ENCODE peak calls at places on chromosome 16, in six cellular contexts. C, F, M, A, S and J are unnamed samples.

GRCh38 chr16:73113326-73113720 is 65.4 kb upstream of the ZFHX3 start:
- DNase-seq in C (no peak), F (no peak), M (no peak), A (no peak), S (no peak), J (peak; percentile 54)

GRCh38 chr16:79887541-79888540 is 287.3 kb upstream of the MAF start:
- DNase-seq in C (no peak), F (no peak), M (no peak), A (no peak), S (no peak), J (no peak)

GRCh38 chr16:2983706-2984136 is 3.5 kb upstream of the PKMYT1 start:
- DNase-seq in C (peak; percentile 86), F (peak; percentile 33), M (peak; percentile 78), A (peak; percentile 74), S (peak; percentile 97), J (peak; percentile 74)

GRCh38 chr16:3101841-3102470 is 2.9 kb upstream of the ZSCAN10 start:
- DNase-seq in C (no peak), F (no peak), M (no peak), A (no peak), S (peak; percentile 89), J (no peak)

GRCh38 chr16:74455619-74456289 is 34.5 kb upstream of the CLEC18B start:
- DNase-seq in C (no peak), F (no peak), M (no peak), A (no peak), S (no peak), J (no peak)

GRCh38 chr16:17061326-17061725 is 409.4 kb downstream of the XYLT1 start:
- DNase-seq in C (no peak), F (no peak), M (no peak), A (no peak), S (no peak), J (no peak)

GRCh38 chr16:86078121-86078600 is 179.2 kb downstream of the IRF8 start:
- DNase-seq in C (no peak), F (no peak), M (no peak), A (no peak), S (peak; percentile 31), J (no peak)

GRCh38 chr16:24499193-24499814 is 40.1 kb upstream of the RBBP6 start:
- DNase-seq in C (peak; percentile 47), F (no peak), M (no peak), A (no peak), S (peak; percentile 92), J (no peak)

GRCh38 chr16:11354733-11355574 is 9.7 kb downstream of the RMI2 start:
- DNase-seq in C (no peak), F (peak; percentile 47), M (no peak), A (no peak), S (no peak), J (no peak)

GRCh38 chr16:17302213-17302612 is 168.5 kb downstream of the XYLT1 start:
- DNase-seq in C (no peak), F (no peak), M (no peak), A (no peak), S (no peak), J (no peak)

GRCh38 chr16:2598723-2599122 is 60.9 kb downstream of the PDPK1 start:
- DNase-seq in C (no peak), F (no peak), M (no peak), A (no peak), S (no peak), J (no peak)

GRCh38 chr16:58732545-58733247 is 1.4 kb downstream of the GOT2 start:
- DNase-seq in C (no peak), F (no peak), M (no peak), A (no peak), S (no peak), J (no peak)

GRCh38 chr16:23283571-23283970 is 18.5 kb upstream of the SCNN1B start:
- DNase-seq in C (no peak), F (no peak), M (no peak), A (no peak), S (no peak), J (no peak)

GRCh38 chr16:11990672-11991390 is 14.3 kb downstream of the SNX29 start:
- DNase-seq in C (no peak), F (no peak), M (no peak), A (no peak), S (no peak), J (no peak)

GRCh38 chr16:70433456-70434103 is 5.3 kb downstream of the ST3GAL2 start:
- DNase-seq in C (peak; percentile 66), F (no peak), M (peak; percentile 49), A (no peak), S (no peak), J (no peak)

DNA sequence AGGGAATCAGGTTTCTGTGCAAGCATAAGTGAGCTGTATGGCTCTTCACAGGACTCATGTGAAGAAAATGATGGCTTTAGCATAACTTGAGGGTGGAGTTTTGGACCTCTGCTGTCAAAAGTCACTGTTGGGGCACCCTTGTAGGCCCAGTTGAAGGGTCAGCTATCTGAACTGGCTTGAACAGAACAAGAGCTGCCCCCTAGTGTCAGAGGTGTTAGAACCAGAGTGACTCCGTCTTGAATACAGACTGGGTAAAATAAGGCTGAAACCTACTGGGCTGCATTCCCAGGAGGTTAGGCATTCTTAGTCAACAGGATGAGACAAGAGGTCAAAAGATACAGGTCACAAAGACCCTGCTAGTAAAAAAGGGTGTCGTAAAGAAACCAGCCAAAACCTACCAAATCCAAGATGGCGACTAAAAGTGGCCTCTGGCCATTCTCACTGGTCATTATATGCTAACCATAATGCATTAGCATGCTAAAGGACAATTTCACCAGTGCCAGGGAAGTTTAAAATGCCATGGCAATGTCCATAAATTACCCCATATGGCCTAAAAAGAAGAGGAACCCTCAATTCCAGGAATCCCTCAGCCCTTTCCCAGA is 484.0 kb upstream of the ERCC4 start:
- DNase-seq in C (peak; percentile 26), F (no peak), M (no peak), A (no peak), S (peak; percentile 62), J (no peak)
- TF ChIP-seq CTCF in C (no peak), F (no peak), M (no peak), A (no peak), S (peak; percentile 75), J (no peak)

GRCh38 chr16:49513040-49513439 is 139.4 kb downstream of the C16orf78 start:
- DNase-seq in C (peak; percentile 38), F (no peak), M (no peak), A (no peak), S (peak; percentile 82), J (no peak)
- TF ChIP-seq CTCF in C (peak; percentile 25), F (no peak), M (no peak), A (no peak), S (peak; percentile 61), J (no peak)

GRCh38 chr16:57091990-57092785 is at the start of gene CPNE2:
- DNase-seq in C (peak; percentile 83), F (no peak), M (peak; percentile 51), A (peak; percentile 60), S (peak; percentile 78), J (no peak)
- TF ChIP-seq CTCF in C (no peak), F (no peak), M (no peak), A (no peak), S (no peak), J (no peak)

DNA sequence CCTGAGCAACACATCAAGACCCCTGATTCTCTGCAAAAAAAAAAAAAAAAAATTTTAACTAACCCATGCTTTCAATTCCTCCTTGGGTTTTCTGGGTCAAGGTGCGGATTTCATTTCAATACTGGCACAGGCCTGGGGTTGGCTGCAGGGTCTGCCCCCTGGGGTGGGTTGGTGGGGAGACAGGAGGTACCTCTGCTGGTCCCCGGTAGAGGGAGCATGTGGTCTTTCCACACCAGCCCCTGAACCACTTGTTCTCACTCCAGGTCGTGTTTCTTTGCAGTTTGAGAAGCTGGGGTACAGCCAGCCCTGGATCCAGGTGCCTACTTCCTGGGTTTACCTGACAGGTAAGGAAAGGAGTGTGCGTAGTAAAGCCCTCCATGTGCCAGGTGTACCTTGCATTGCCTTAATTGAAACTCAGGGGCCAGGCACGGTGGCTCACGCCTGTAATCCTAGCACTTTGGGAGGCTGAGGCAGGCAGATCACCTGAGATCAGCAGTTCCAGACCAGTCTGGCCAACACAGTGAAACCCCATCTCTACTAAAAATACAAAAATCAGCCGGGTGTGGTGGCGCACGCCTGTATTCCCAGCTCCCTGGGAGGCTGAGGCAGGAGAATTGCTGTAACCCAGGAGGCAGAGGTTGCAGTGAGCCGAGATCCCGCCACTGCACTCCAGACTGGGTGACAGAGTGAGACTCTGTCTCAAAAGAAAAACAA is 21.8 kb downstream of the SDR42E2 start:
- DNase-seq in C (no peak), F (no peak), M (no peak), A (no peak), S (peak; percentile 78), J (no peak)
- TF ChIP-seq CTCF in C (no peak), F (no peak), M (no peak), A (no peak), S (peak; percentile 49), J (no peak)

GRCh38 chr16:4693296-4693955 is at the start of gene NUDT16L1:
- DNase-seq in C (peak; percentile 98), F (peak; percentile 94), M (peak; percentile 96), A (peak; percentile 95), S (peak; percentile 99), J (peak; percentile 92)
- TF ChIP-seq CTCF in C (peak; percentile 21), F (no peak), M (no peak), A (no peak), S (peak; percentile 46), J (peak; percentile 27)